ENCODE peak calls at places on chromosomes 12 and 14, in six cellular contexts. U is T-helper 17 cell, N is mammary epithelial cell, W is AG09319, V is H9, B is DMS79 treated with DMSO at 0.1 percent for 48 hours. J is an unnamed sample.

GRCh38 chr14:23066368-23066767 is 9.0 kb upstream of the CDH24 start:
- DNase-seq in B (no peak), N (no peak), V (no peak), U (no peak), W (no peak), J (no peak)

GRCh38 chr12:5171701-5172100 is 128.0 kb downstream of the KCNA5 start:
- DNase-seq in U (no peak), W (peak; percentile 22), B (peak; percentile 46), N (peak; percentile 44), V (peak; percentile 58), J (no peak)

GRCh38 chr14:61678966-61679365 is 16.3 kb upstream of the HIF1A start:
- DNase-seq in B (no peak), V (peak; percentile 69), N (no peak), U (no peak), W (no peak), J (no peak)

GRCh38 chr14:86683525-86683924 is 1153.6 kb downstream of the FLRT2 start:
- DNase-seq in V (no peak), W (no peak), N (no peak), B (no peak), U (no peak), J (no peak)

GRCh38 chr12:77830502-77830901 is at the start of gene NAV3:
- DNase-seq in V (no peak), W (no peak), N (no peak), B (no peak), U (no peak), J (no peak)

GRCh38 chr12:56800221-56800620 is 37.1 kb downstream of the HSD17B6 start:
- DNase-seq in W (no peak), B (no peak), U (no peak), N (no peak), V (no peak), J (no peak)

GRCh38 chr12:105378821-105379400 is 48.4 kb downstream of the C12orf75 start:
- DNase-seq in B (no peak), W (no peak), N (no peak), V (no peak), U (no peak), J (no peak)

GRCh38 chr12:6374028-6374780 is 1.2 kb downstream of the SCNN1A start:
- DNase-seq in W (no peak), B (peak; percentile 10), U (no peak), V (no peak), N (peak; percentile 16), J (no peak)

GRCh38 chr12:9340422-9341259 is 132.4 kb upstream of the PZP start:
- DNase-seq in B (peak; percentile 10), W (no peak), N (peak; percentile 50), V (no peak), U (no peak), J (no peak)

J was measured in psoas muscle.